ENCODE peak calls at places on chromosomes 4 and X, in four cellular contexts. U, W, A and I are unnamed samples.

GRCh38 chr4:38902695-38903094 is 35.1 kb downstream of the FAM114A1 start:
- DNase-seq in U (peak; percentile 18), W (no peak), A (peak; percentile 35), I (no peak)

GRCh38 chr4:156799121-156799589 is 172.4 kb downstream of the PDGFC start:
- DNase-seq in U (no peak), W (no peak), A (no peak), I (no peak)

GRCh38 chr4:150123982-150124670 is 45.9 kb downstream of the DCLK2 start:
- DNase-seq in U (no peak), W (no peak), A (no peak), I (no peak)

GRCh38 chrX:65488496-65488895 is 46.1 kb downstream of the LAS1L start:
- DNase-seq in U (no peak), W (no peak), A (no peak), I (no peak)

GRCh38 chr4:173040200-173040599 is 128.4 kb upstream of the GALNT7 start:
- DNase-seq in U (no peak), W (no peak), A (peak; percentile 88), I (no peak)

GRCh38 chr4:111066887-111067286 is 444.0 kb upstream of the PITX2 start:
- DNase-seq in U (no peak), W (no peak), A (no peak), I (no peak)

GRCh38 chr4:13542577-13543042 is 1.7 kb downstream of the NKX3-2 start:
- DNase-seq in U (no peak), W (no peak), A (no peak), I (no peak)

GRCh38 chrX:63330681-63331080 is 20.5 kb downstream of the SPIN4 start:
- DNase-seq in U (no peak), W (no peak), A (no peak), I (no peak)

GRCh38 chr4:19187104-19187503 is 1064.6 kb upstream of the SLIT2 start:
- DNase-seq in U (no peak), W (no peak), A (peak; percentile 3), I (no peak)

GRCh38 chrX:9888953-9889470 is 78.1 kb upstream of the CLDN34 start:
- DNase-seq in U (no peak), W (no peak), A (no peak), I (no peak)

GRCh38 chr4:60019180-60019579 is 1180.9 kb upstream of the ADGRL3 start:
- DNase-seq in U (no peak), W (no peak), A (no peak), I (no peak)

GRCh38 chr4:53192496-53192895 is 173.4 kb downstream of the SCFD2 start:
- DNase-seq in U (no peak), W (no peak), A (no peak), I (no peak)

GRCh38 chrX:69127466-69127865 is 37.8 kb downstream of the PJA1 start:
- DNase-seq in U (no peak), W (no peak), A (no peak), I (no peak)

GRCh38 chrX:45142185-45142584 is 58.5 kb downstream of the DIPK2B start:
- DNase-seq in U (no peak), W (no peak), A (no peak), I (no peak)

GRCh38 chrX:48702032-48702431 is 5.5 kb downstream of the SUV39H1 start:
- DNase-seq in U (peak; percentile 55), W (no peak), A (no peak), I (no peak)

GRCh38 chr4:53844133-53844532 is 220.3 kb downstream of the CHIC2 start:
- DNase-seq in U (no peak), W (no peak), A (no peak), I (no peak)

GRCh38 chrX:73855546-73855945 is 292.5 kb downstream of the CHIC1 start:
- DNase-seq in U (peak; percentile 19), W (peak; percentile 28), A (peak; percentile 62), I (no peak)

GRCh38 chrX:130110379-130111219 is at the start of gene ELF4:
- DNase-seq in U (peak; percentile 80), W (no peak), A (no peak), I (no peak)

GRCh38 chr4:123055943-123056342 is 133.5 kb upstream of the NUDT6 start:
- DNase-seq in U (no peak), W (no peak), A (peak; percentile 30), I (no peak)

GRCh38 chrX:29842552-29842951 is 372.8 kb upstream of the MAGEB2 start:
- DNase-seq in U (no peak), W (no peak), A (no peak), I (no peak)

GRCh38 chrX:68061206-68061535 is 372.1 kb downstream of the OPHN1 start:
- DNase-seq in U (no peak), W (no peak), A (peak; percentile 1), I (no peak)

GRCh38 chr4:63937961-63938360 is 471.3 kb downstream of the TECRL start:
- DNase-seq in U (no peak), W (no peak), A (no peak), I (no peak)

GRCh38 chr4:105352826-105353225 is 121.0 kb downstream of the PPA2 start:
- DNase-seq in U (peak; percentile 10), W (no peak), A (no peak), I (no peak)

GRCh38 chr4:75902352-75902751 is at the start of gene PPEF2:
- DNase-seq in U (no peak), W (no peak), A (no peak), I (no peak)

DNA sequence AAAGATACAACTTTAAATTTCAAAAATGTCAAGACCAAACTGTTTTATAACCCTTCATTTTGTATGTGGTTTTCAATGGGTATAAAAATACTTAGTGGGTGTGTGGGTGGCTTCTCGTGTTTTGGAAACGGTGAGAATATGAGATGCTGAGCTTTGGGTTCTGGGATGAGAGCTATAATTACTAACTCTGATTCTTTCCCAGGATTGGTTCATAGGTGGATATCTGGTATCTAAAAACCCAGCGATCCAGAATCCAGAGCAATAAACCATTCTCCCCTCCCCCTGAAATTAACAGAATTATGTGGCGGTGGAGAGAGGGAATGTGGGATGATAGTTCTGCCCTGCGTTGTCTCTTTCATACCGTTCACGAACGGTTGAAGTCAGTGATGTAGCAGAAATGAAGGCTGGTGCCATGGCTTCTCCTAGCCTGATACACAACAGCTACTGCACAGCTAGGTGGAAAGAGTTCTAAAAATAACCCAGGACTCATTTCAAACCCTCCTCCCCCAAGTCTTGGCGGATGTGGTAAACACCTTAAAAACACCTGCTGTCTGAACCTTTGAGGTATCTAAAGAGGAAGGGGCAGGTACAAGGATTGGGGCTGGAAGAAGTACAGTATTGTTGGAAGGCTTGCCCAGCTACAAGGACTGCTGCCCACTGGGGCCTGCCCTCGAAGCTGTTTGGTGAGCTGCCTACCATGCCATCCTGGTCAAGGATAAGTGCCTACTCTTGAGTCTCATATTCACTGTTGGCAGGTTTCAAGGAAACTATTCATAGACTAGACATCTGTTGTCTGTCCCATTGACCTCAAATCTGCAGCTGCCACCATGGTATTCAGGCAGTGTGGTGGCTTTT is 44.5 kb downstream of the SEPTIN11 start:
- DNase-seq in U (no peak), W (no peak), A (no peak), I (no peak)
- TF ChIP-seq POLR2A in U (no peak), W (no peak), A (no peak), I (no peak)

GRCh38 chr4:186554485-186554884 is 882 bp downstream of the MTNR1A start:
- DNase-seq in U (no peak), W (peak; percentile 37), A (no peak), I (no peak)

GRCh38 chr4:186553717-186554116 is 1.6 kb downstream of the MTNR1A start:
- DNase-seq in U (no peak), W (no peak), A (no peak), I (no peak)

GRCh38 chr4:186557486-186557885 is 2.1 kb upstream of the MTNR1A start:
- DNase-seq in U (no peak), W (no peak), A (no peak), I (no peak)

GRCh38 chr4:186557061-186557460 is 1.7 kb upstream of the MTNR1A start:
- DNase-seq in U (no peak), W (no peak), A (no peak), I (no peak)

DNA sequence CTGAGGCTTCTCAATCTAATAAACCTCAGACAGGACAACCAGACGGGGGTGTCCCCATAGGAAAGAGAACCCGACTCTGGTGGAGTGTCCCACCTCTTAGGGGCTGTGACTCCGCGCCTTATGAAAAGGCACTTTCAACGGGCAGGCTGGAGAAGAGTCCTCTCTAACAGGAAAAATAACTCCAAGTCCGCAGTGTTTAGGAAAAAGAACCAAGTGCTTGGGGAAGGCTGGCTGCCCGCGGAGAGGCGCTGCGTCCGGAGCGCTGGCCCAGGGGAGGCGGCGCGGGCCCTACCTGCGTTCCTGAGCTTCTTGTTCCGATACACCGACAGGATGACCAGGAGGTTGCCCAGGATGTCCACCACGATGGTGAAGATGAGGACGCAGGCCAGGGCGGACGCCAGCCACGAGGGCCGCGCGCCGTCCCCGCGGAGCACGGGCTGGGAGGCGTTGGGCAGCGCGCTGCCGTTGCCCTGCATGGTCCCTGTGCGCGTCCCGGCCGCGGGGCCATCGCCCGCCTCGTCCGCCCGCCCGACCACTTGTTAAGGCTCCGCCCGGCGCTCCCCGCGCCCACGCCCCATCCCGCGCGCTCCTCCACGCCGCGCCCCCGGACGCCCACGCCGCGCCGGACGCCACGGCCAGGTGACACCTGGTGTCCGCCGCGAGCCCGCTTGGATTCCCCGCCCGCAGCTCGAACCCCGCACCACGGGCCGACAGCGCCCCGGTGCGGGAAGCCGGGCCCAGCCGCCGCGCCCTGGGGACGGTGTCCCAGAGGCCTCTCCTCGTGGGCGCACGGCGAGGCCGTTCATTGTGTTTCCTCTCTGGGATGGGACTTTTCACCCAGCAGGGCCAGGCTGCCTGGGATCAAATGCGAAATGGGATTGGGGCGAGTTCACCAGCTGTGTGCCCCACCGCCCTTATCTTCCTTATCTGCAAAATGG is at the start of gene MTNR1A:
- DNase-seq in U (no peak), W (no peak), A (no peak), I (peak; percentile 83)
- TF ChIP-seq EZH2 in U (no peak), W (no peak), A (no peak), I (peak; percentile 44)

GRCh38 chr4:74158561-74159396 is 861 bp downstream of the MTHFD2L start:
- DNase-seq in U (no peak), W (no peak), A (peak; percentile 56), I (no peak)

GRCh38 chr4:74159397-74159709 is 1.4 kb downstream of the MTHFD2L start:
- DNase-seq in U (no peak), W (no peak), A (no peak), I (no peak)

GRCh38 chr4:74156521-74156920 is 1.4 kb upstream of the MTHFD2L start:
- DNase-seq in U (no peak), W (no peak), A (no peak), I (no peak)

GRCh38 chr4:74157116-74157742 is 689 bp upstream of the MTHFD2L start:
- DNase-seq in U (no peak), W (no peak), A (peak; percentile 85), I (no peak)

GRCh38 chr4:74157743-74158560 is at the start of gene MTHFD2L:
- DNase-seq in U (peak; percentile 91), W (peak; percentile 95), A (peak; percentile 96), I (peak; percentile 85)
- TF ChIP-seq POLR2A in U (peak; percentile 93), W (peak; percentile 54), A (peak; percentile 88), I (peak; percentile 90)

GRCh38 chr4:8856835-8857590 is 14.6 kb downstream of the HMX1 start:
- DNase-seq in U (no peak), W (no peak), A (no peak), I (peak; percentile 60)
- TF ChIP-seq EZH2 in U (no peak), W (no peak), A (peak; percentile 82), I (peak; percentile 75)

GRCh38 chrX:40175416-40176255 is 77.9 kb upstream of the BCOR start:
- DNase-seq in U (peak; percentile 56), W (no peak), A (peak; percentile 42), I (peak; percentile 56)
- TF ChIP-seq POLR2A in U (peak; percentile 75), W (peak; percentile 5), A (peak; percentile 33), I (peak; percentile 5)